ENCODE peak calls at places on chromosomes 2 and 18, in nine cellular contexts. X is astrocyte of the cerebellum, Q is fibroblast of the aortic adventitia, S is GM12865, H is astrocyte of the spinal cord, C is fibroblast of lung, Z is right atrium auricular region, J is A673, I is neural progenitor cell. R is an unnamed sample.

GRCh38 chr18:22098563-22098989 is 70.8 kb upstream of the GATA6 start:
- DNase-seq in X (no peak), Q (no peak), S (no peak), H (no peak), C (no peak), Z (no peak), J (no peak), I (no peak), R (no peak)

GRCh38 chr2:25268136-25268535 is 73.6 kb downstream of the DNMT3A start:
- DNase-seq in X (no peak), Q (no peak), S (no peak), H (no peak), C (no peak), Z (no peak), J (no peak), I (no peak), R (no peak)

GRCh38 chr2:67002618-67003371 is 394.3 kb upstream of the ETAA1 start:
- DNase-seq in X (no peak), Q (no peak), S (no peak), H (no peak), C (no peak), Z (no peak), J (no peak), I (no peak), R (no peak)

GRCh38 chr2:132438650-132439030 is 22.0 kb downstream of the GPR39 start:
- DNase-seq in X (peak), Q (peak), S (no peak), H (peak), C (peak), Z (no peak), J (peak), I (no peak), R (peak)

GRCh38 chr2:237199082-237199481 is 113.4 kb downstream of the COPS8 start:
- DNase-seq in X (no peak), Q (peak), S (no peak), H (peak), C (peak), Z (no peak), J (no peak), I (no peak), R (no peak)

GRCh38 chr2:45812039-45812500 is 160.6 kb downstream of the PRKCE start:
- DNase-seq in X (no peak), Q (peak), S (no peak), H (peak), C (peak), Z (no peak), J (no peak), I (no peak), R (peak)

GRCh38 chr2:9473985-9474360 is 378 bp upstream of the IAH1 start:
- DNase-seq in X (no peak), Q (peak), S (peak), H (peak), C (no peak), Z (peak), J (peak), I (peak), R (no peak)

GRCh38 chr2:215797676-215798075 is 215.7 kb downstream of the MREG start:
- DNase-seq in X (peak), Q (peak), S (no peak), H (peak), C (no peak), Z (no peak), J (peak), I (no peak), R (no peak)

DNA sequence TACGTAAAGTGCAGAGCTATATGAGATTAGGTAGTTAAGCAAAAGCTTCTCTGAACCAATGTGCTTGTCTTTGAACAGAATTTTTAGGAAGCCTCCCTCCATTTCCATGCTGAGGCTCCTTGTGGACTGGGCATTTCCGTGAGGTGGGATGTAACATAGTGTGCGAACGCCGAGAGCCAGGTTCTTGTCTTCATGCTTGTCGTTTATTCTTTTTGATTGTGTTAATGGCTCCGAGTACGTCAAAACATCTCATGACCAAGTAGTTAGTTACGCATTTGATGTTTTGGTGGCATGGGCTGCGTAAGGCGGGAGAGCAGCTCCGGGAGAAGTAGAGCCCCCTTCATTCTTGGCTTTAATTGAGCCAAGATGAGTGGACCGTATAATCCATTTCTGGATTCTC is 32.9 kb downstream of the DGKD start:
- DNase-seq in X (no peak), Q (no peak), S (no peak), H (no peak), C (peak), Z (no peak), J (no peak), I (no peak), R (no peak)
- H3K4me3 ChIP-seq in X (no peak), Q (peak), S (peak), H (no peak), C (peak), Z (no peak), J (no peak), I (no peak), R (no peak)

DNA sequence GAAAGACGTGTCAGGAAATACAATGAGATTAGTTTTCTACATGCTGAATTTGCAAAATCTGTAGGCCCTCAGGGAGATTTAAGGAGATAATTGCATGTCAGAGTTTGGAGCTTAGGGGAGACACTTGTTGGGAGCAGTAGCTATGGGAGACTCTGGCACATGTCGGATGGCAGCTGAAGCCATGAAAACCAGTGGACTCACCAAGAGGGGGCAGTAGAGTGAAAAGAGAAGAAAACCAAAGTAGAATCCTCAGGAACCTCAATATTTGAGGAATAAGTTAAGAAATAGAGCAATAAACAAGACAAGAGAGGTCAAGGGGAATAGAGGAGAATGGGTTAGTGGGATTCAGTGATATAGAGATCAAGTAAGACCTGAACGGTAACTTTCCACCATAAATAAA is 24.8 kb downstream of the RUFY4 start:
- DNase-seq in X (no peak), Q (no peak), S (no peak), H (no peak), C (no peak), Z (no peak), J (peak), I (no peak), R (no peak)
- TF ChIP-seq CTCF in X (no peak), Q (no peak), S (no peak), H (no peak), C (no peak), Z (no peak), J (peak), I (peak), R (no peak)

GRCh38 chr18:54359233-54359632 is 1.5 kb downstream of the C18orf54 start:
- DNase-seq in X (no peak), Q (peak), S (no peak), H (peak), C (peak), Z (no peak), J (no peak), I (peak), R (no peak)
- H3K4me3 ChIP-seq in X (peak), Q (peak), S (peak), H (peak), C (peak), Z (no peak), J (peak), I (peak), R (peak)

GRCh38 chr2:219229375-219230200 is at the start of the genes ANKZF1 and ATG9A:
- DNase-seq in X (peak), Q (peak), S (peak), H (peak), C (peak), Z (peak), J (peak), I (peak), R (peak)

GRCh38 chr2:219228745-219229374 is 576 bp downstream of the ATG9A start:
- DNase-seq in X (no peak), Q (peak), S (no peak), H (no peak), C (no peak), Z (no peak), J (no peak), I (no peak), R (no peak)

GRCh38 chr2:219230201-219230540 is 565 bp downstream of the ANKZF1 start:
- DNase-seq in X (no peak), Q (no peak), S (peak), H (no peak), C (peak), Z (peak), J (no peak), I (peak), R (no peak)

GRCh38 chr2:219234331-219234730 is 4.7 kb downstream of the ANKZF1 start:
- DNase-seq in X (no peak), Q (no peak), S (no peak), H (no peak), C (no peak), Z (no peak), J (no peak), I (no peak), R (no peak)
- TF ChIP-seq CTCF in X (no peak), Q (no peak), S (no peak), H (no peak), C (no peak), Z (no peak), J (no peak), I (no peak), R (no peak)

DNA sequence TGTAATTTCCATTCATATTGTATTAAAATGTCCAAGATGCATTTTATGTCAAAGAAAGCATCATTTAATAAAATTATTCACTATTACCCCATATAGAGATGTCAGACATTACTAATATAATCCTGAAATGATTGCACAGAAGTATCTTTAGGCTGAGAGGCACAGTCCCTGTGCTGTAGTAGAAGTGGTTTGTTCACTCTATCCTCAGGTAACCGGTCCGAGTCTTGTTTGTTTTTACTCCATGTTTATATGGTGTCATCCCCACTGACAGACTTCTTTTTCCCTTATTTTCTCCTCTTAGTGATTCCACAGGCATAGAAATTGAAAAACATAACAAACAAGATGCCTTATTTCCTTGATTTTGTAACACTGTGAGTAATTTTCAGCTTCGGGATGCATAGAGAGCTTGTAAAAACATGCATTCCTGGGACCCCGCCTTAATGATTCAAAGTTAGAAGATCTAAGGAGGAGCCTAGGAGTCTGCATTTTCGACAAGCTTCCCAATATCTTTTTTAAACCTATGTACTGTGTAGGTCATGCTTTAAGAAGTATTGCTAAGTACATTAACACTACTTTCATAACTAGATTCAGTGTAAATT is 109.7 kb upstream of the ZNF516 start:
- DNase-seq in X (no peak), Q (peak), S (no peak), H (no peak), C (no peak), Z (no peak), J (no peak), I (no peak), R (no peak)
- H3K4me3 ChIP-seq in X (no peak), Q (no peak), S (no peak), H (no peak), C (no peak), Z (no peak), J (no peak), I (no peak), R (no peak)

R was measured in AG04449.